ENCODE peak calls at places on chromosomes 5 and 9, in eight cellular contexts. H is activated T-cell treated with anti-CD3 and anti-CD28 coated beads, Interleukin-2, amount 50 U/mL, for 1 hour; B is transverse colon; O is SIG-M5; W is caudate nucleus; X is OCI-M1; Y is NAMALWA; J is C1 segment of cervical spinal cord. N is an unnamed sample.

GRCh38 chr5:36236801-36237200 is 4.9 kb downstream of the NADK2 start:
- DNase-seq in H (no peak), B (no peak), O (no peak), W (no peak), X (peak), Y (peak), J (no peak), N (no peak)

GRCh38 chr5:54610197-54610898 is 92.8 kb downstream of the SNX18 start:
- DNase-seq in H (no peak), B (peak), O (peak), W (no peak), X (no peak), Y (peak), J (no peak), N (peak)

GRCh38 chr5:82538339-82539034 is 260.3 kb upstream of the RPS23 start:
- DNase-seq in H (no peak), B (no peak), O (no peak), W (no peak), X (peak), Y (no peak), J (no peak), N (no peak)

GRCh38 chr5:97434021-97434420 is 251.0 kb upstream of the RIOK2 start:
- DNase-seq in H (no peak), B (no peak), O (no peak), W (no peak), X (no peak), Y (no peak), J (no peak), N (no peak)

GRCh38 chr5:88899338-88899737 is 16.4 kb upstream of the MEF2C start:
- DNase-seq in H (no peak), B (no peak), O (no peak), W (no peak), X (peak), Y (no peak), J (no peak), N (no peak)

GRCh38 chr5:61869333-61869732 is 436.7 kb upstream of the KIF2A start:
- DNase-seq in H (no peak), B (no peak), O (no peak), W (no peak), X (no peak), Y (no peak), J (no peak), N (no peak)

GRCh38 chr5:62256161-62257017 is 49.6 kb upstream of the KIF2A start:
- DNase-seq in H (peak), B (no peak), O (no peak), W (no peak), X (peak), Y (peak), J (no peak), N (no peak)

GRCh38 chr9:136944094-136944518 is 432 bp downstream of the FBXW5 start:
- DNase-seq in H (no peak), B (no peak), O (no peak), W (no peak), X (peak), Y (peak), J (no peak), N (peak)

GRCh38 chr5:36398137-36398536 is 96.4 kb upstream of the RANBP3L start:
- DNase-seq in H (no peak), B (no peak), O (no peak), W (no peak), X (peak), Y (peak), J (no peak), N (no peak)

GRCh38 chr5:41921166-41921565 is 3.9 kb upstream of the FBXO4 start:
- DNase-seq in H (no peak), B (no peak), O (no peak), W (no peak), X (no peak), Y (no peak), J (no peak), N (no peak)

GRCh38 chr5:138665261-138665660 is 88.0 kb upstream of the CTNNA1 start:
- DNase-seq in H (no peak), B (no peak), O (no peak), W (no peak), X (no peak), Y (no peak), J (no peak), N (no peak)

GRCh38 chr5:38814879-38815278 is 30.9 kb upstream of the OSMR start:
- DNase-seq in H (no peak), B (no peak), O (no peak), W (no peak), X (no peak), Y (no peak), J (no peak), N (no peak)

GRCh38 chr9:129140397-129141065 is 29.3 kb downstream of the PTPA start:
- DNase-seq in H (peak), B (peak), O (no peak), W (no peak), X (no peak), Y (peak), J (no peak), N (peak)

GRCh38 chr5:87127426-87127825 is 140.3 kb upstream of the RASA1 start:
- DNase-seq in H (no peak), B (no peak), O (no peak), W (no peak), X (no peak), Y (no peak), J (no peak), N (no peak)

N was measured in Peyer's patch.